ENCODE peak calls at places on chromosome 13, in four cellular contexts. G, U, Q and T are unnamed samples. For H3K4me1, the result is how much of the 10 kb centered on the place peaks cover.

GRCh38 chr13:46469064-46469463 is 82.0 kb upstream of the RUBCNL start:
- DNase-seq in G (peak), U (no peak), Q (peak), T (no peak)

GRCh38 chr13:32586022-32586900 is at the start of gene PDS5B:
- DNase-seq in G (peak), U (peak), Q (peak), T (peak)

GRCh38 chr13:32669030-32669646 is 82.9 kb downstream of the PDS5B start:
- DNase-seq in G (peak), U (peak), Q (peak), T (peak)

GRCh38 chr13:86282450-86282849 is 483.2 kb upstream of the SLITRK6 start:
- DNase-seq in G (no peak), U (no peak), Q (peak), T (no peak)

GRCh38 chr13:40102854-40103253 is 447.4 kb downstream of the COG6 start:
- DNase-seq in G (peak), U (peak), Q (peak), T (no peak)

GRCh38 chr13:89212186-89212585 is 1541.0 kb downstream of the SLITRK5 start:
- DNase-seq in G (no peak), U (no peak), Q (no peak), T (no peak)

GRCh38 chr13:106491928-106492327 is 43.5 kb downstream of the EFNB2 start:
- DNase-seq in G (no peak), U (no peak), Q (no peak), T (no peak)

GRCh38 chr13:40968416-40969000 is 50.6 kb downstream of the ELF1 start:
- DNase-seq in G (no peak), U (no peak), Q (no peak), T (no peak)

GRCh38 chr13:113378825-113379224 is 14.9 kb upstream of the GRTP1 start:
- DNase-seq in G (no peak), U (no peak), Q (no peak), T (no peak)

GRCh38 chr13:80235131-80235530 is 105.8 kb downstream of the SPRY2 start:
- DNase-seq in G (peak), U (no peak), Q (peak), T (no peak)

GRCh38 chr13:99281811-99282263 is 23.7 kb upstream of the GPR18 start:
- DNase-seq in G (no peak), U (no peak), Q (no peak), T (no peak)

GRCh38 chr13:46197299-46197975 is 14.3 kb upstream of the LRRC63 start:
- DNase-seq in G (peak), U (no peak), Q (peak), T (no peak)

DNA sequence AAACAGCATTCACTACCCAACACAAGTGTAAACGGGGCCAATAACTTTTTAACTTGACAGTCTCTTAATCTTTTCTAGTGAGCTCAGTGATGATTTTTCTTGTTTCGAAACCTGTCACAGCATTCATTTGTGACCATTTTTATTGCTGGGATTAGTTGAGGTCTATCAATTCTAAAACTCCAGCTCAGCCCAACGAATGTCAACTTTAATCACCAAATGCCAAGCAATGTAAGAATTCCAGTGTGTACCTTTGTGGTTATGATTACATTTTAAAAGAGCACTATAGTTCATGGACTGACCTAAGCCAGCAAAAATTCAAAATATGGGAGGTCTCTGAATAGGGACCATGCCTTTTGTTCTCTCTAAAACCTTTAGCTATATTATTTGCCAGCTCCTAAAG is 694.3 kb upstream of the SGCG start:
- DNase-seq in G (no peak), U (no peak), Q (no peak), T (no peak)
- H2AFZ ChIP-seq in G (no peak), U (no peak), Q (no peak), T (no peak)

DNA sequence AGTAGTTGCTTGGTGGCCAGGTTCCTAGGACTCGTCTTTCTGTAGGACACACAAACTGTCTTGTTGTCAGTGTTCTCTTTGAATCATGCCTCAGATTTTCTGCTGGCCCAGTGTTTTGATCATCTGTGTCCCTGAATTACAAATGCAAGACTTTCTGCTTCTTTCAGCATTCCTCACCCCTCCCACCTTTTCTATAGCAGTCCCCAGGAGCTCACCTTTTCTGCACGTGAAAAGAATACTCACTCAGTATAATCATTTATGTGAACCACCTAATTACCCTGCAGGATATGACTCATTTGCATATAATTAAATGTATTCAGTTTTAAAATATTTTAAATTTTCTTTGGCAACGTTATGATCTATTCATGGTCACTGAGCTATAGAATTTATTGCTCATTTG is 389.2 kb downstream of the ITGBL1 start:
- DNase-seq in G (no peak), U (no peak), Q (no peak), T (no peak)
- TF ChIP-seq EZH2phosphoT487 in G (no peak), U (no peak), Q (no peak), T (no peak)

GRCh38 chr13:42274386-42275097 is 2.6 kb downstream of the AKAP11 start:
- DNase-seq in G (no peak), U (no peak), Q (no peak), T (no peak)
- H3K4me1 ChIP-seq in G (under half), U (under half), Q (under half), T (under half)

GRCh38 chr13:63435668-63436275 is 2020.1 kb upstream of the PCDH20 start:
- DNase-seq in G (peak), U (peak), Q (peak), T (no peak)
- H2AFZ ChIP-seq in G (no peak), U (no peak), Q (no peak), T (no peak)

GRCh38 chr13:87459419-87459818 is 211.8 kb upstream of the SLITRK5 start:
- DNase-seq in G (no peak), U (no peak), Q (no peak), T (no peak)
- TF ChIP-seq EZH2phosphoT487 in G (no peak), U (no peak), Q (no peak), T (no peak)

GRCh38 chr13:109968876-109969577 is 182.6 kb upstream of the IRS2 start:
- DNase-seq in G (no peak), U (no peak), Q (no peak), T (no peak)
- H3K4me1 ChIP-seq in G (under half), U (under half), Q (under half), T (under half)

DNA sequence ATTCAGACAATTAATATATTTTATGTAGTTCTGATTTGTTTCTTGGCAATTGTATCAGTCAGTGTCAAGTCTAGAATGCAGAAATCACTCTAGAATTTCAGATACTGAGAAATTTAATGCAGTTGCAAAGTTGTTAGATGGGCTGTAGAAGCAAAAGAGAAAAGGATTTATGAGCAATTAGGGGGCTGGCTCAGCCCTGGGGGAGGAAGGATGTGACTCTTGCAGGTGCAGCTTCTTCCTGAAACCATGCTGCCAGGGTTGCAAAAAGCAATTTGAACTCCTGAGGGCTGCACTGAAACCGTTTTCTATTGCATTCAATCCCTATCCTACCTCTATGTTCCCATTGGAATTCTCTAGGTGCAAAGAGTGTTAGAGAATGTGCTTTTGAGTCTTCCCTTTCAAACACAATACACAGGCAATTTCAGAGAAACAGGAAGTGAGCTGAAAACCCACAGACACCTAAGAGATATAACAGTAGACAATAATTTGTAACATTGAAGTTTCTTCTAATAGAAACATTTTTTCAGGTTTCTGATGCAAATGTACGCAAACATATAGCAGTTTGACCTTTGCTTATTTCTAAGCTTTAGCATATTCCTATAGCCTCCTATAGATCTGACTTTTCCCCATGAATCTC is 814.7 kb upstream of the ATXN8OS start:
- DNase-seq in G (no peak), U (no peak), Q (no peak), T (no peak)
- H2AFZ ChIP-seq in G (no peak), U (no peak), Q (no peak), T (peak)